ENCODE peak calls at places on chromosomes 7 and 10, in nine cellular contexts. One of them, this sample, is unnamed. For H3K4me1, the result is how much of the 10 kb centered on the place peaks cover.

GRCh38 chr10:55966131-55966530 is 394.9 kb downstream of the ZWINT start:
- DNase-seq in PC-3: peak
- DNase-seq in hepatocyte: no peak
- DNase-seq in HCT116: no peak
- DNase-seq in SK-N-SH: no peak
- DNase-seq in OCI-LY7: no peak
- DNase-seq in MM.1S: no peak
- DNase-seq in neural progenitor cell: no peak
- DNase-seq in GM23248: no peak
- DNase-seq in this sample: no peak

GRCh38 chr7:140990193-140990962 is 24.4 kb downstream of the MRPS33 start:
- DNase-seq in GM23248: no peak
- DNase-seq in MM.1S: no peak
- DNase-seq in PC-3: peak
- DNase-seq in neural progenitor cell: no peak
- DNase-seq in SK-N-SH: no peak
- DNase-seq in OCI-LY7: no peak
- DNase-seq in hepatocyte: no peak
- DNase-seq in HCT116: no peak
- DNase-seq in this sample: no peak

GRCh38 chr7:116490351-116490750 is 9.2 kb upstream of the CAV2 start:
- DNase-seq in hepatocyte: no peak
- DNase-seq in GM23248: no peak
- DNase-seq in PC-3: no peak
- DNase-seq in neural progenitor cell: no peak
- DNase-seq in OCI-LY7: no peak
- DNase-seq in SK-N-SH: no peak
- DNase-seq in MM.1S: no peak
- DNase-seq in HCT116: no peak
- DNase-seq in this sample: no peak

GRCh38 chr10:90779573-90779972 is 78.3 kb downstream of the HTR7 start:
- DNase-seq in MM.1S: no peak
- DNase-seq in HCT116: peak
- DNase-seq in hepatocyte: no peak
- DNase-seq in GM23248: peak
- DNase-seq in SK-N-SH: no peak
- DNase-seq in OCI-LY7: no peak
- DNase-seq in PC-3: peak
- DNase-seq in neural progenitor cell: peak
- DNase-seq in this sample: peak

GRCh38 chr10:49394933-49395740 is 752 bp downstream of the DRGX start:
- DNase-seq in SK-N-SH: peak
- DNase-seq in MM.1S: no peak
- DNase-seq in HCT116: no peak
- DNase-seq in GM23248: peak
- DNase-seq in neural progenitor cell: peak
- DNase-seq in hepatocyte: no peak
- DNase-seq in OCI-LY7: no peak
- DNase-seq in PC-3: peak
- DNase-seq in this sample: peak

GRCh38 chr7:149868638-149869290 is 5.0 kb upstream of the ATP6V0E2 start:
- DNase-seq in PC-3: no peak
- DNase-seq in HCT116: no peak
- DNase-seq in OCI-LY7: peak
- DNase-seq in neural progenitor cell: no peak
- DNase-seq in SK-N-SH: peak
- DNase-seq in MM.1S: peak
- DNase-seq in GM23248: no peak
- DNase-seq in hepatocyte: no peak
- DNase-seq in this sample: no peak

GRCh38 chr7:137142376-137142775 is 201.2 kb downstream of the PTN start:
- DNase-seq in GM23248: peak
- DNase-seq in neural progenitor cell: peak
- DNase-seq in MM.1S: no peak
- DNase-seq in OCI-LY7: no peak
- DNase-seq in hepatocyte: no peak
- DNase-seq in HCT116: no peak
- DNase-seq in SK-N-SH: no peak
- DNase-seq in PC-3: peak
- DNase-seq in this sample: no peak

GRCh38 chr7:21064698-21065648 is 278.3 kb upstream of the SP8 start:
- DNase-seq in SK-N-SH: no peak
- DNase-seq in PC-3: peak
- DNase-seq in GM23248: no peak
- DNase-seq in MM.1S: no peak
- DNase-seq in neural progenitor cell: no peak
- DNase-seq in OCI-LY7: no peak
- DNase-seq in hepatocyte: peak
- DNase-seq in HCT116: no peak
- DNase-seq in this sample: no peak

GRCh38 chr10:27153855-27154198 is 357 bp downstream of the YME1L1 start:
- DNase-seq in SK-N-SH: peak
- DNase-seq in MM.1S: peak
- DNase-seq in GM23248: peak
- DNase-seq in PC-3: peak
- DNase-seq in hepatocyte: no peak
- DNase-seq in neural progenitor cell: peak
- DNase-seq in HCT116: no peak
- DNase-seq in OCI-LY7: peak
- DNase-seq in this sample: peak

GRCh38 chr7:74479066-74479781 is 25.5 kb downstream of the GTF2IRD1 start:
- DNase-seq in hepatocyte: no peak
- DNase-seq in MM.1S: no peak
- DNase-seq in PC-3: peak
- DNase-seq in SK-N-SH: peak
- DNase-seq in OCI-LY7: no peak
- DNase-seq in neural progenitor cell: no peak
- DNase-seq in HCT116: no peak
- DNase-seq in GM23248: peak
- DNase-seq in this sample: no peak

GRCh38 chr7:2873686-2874551 is 29.8 kb upstream of the GNA12 start:
- DNase-seq in SK-N-SH: peak
- DNase-seq in MM.1S: no peak
- DNase-seq in PC-3: peak
- DNase-seq in HCT116: peak
- DNase-seq in hepatocyte: peak
- DNase-seq in OCI-LY7: peak
- DNase-seq in neural progenitor cell: peak
- DNase-seq in GM23248: peak
- DNase-seq in this sample: peak

GRCh38 chr10:34194259-34194658 is 620.8 kb downstream of the PARD3 start:
- DNase-seq in GM23248: peak
- DNase-seq in PC-3: no peak
- DNase-seq in SK-N-SH: peak
- DNase-seq in hepatocyte: peak
- DNase-seq in MM.1S: no peak
- DNase-seq in neural progenitor cell: no peak
- DNase-seq in OCI-LY7: no peak
- DNase-seq in HCT116: no peak
- DNase-seq in this sample: no peak

GRCh38 chr10:19629559-19629958 is 186.7 kb upstream of the PLXDC2 start:
- DNase-seq in neural progenitor cell: peak
- DNase-seq in GM23248: peak
- DNase-seq in OCI-LY7: no peak
- DNase-seq in hepatocyte: peak
- DNase-seq in SK-N-SH: no peak
- DNase-seq in HCT116: no peak
- DNase-seq in PC-3: no peak
- DNase-seq in MM.1S: no peak
- DNase-seq in this sample: peak

GRCh38 chr7:36109013-36109627 is 43.9 kb upstream of the EEPD1 start:
- DNase-seq in PC-3: no peak
- DNase-seq in OCI-LY7: no peak
- DNase-seq in hepatocyte: no peak
- DNase-seq in SK-N-SH: no peak
- DNase-seq in GM23248: no peak
- DNase-seq in MM.1S: peak
- DNase-seq in neural progenitor cell: no peak
- DNase-seq in HCT116: no peak
- DNase-seq in this sample: no peak

GRCh38 chr7:82964150-82964882 is 198.4 kb downstream of the PCLO start:
- DNase-seq in MM.1S: peak
- DNase-seq in hepatocyte: no peak
- DNase-seq in SK-N-SH: no peak
- DNase-seq in neural progenitor cell: no peak
- DNase-seq in GM23248: no peak
- DNase-seq in OCI-LY7: peak
- DNase-seq in PC-3: no peak
- DNase-seq in HCT116: no peak
- DNase-seq in this sample: no peak

GRCh38 chr7:109611656-109612055 is 1042.0 kb downstream of the DNAJB9 start:
- DNase-seq in PC-3: no peak
- DNase-seq in SK-N-SH: no peak
- DNase-seq in GM23248: no peak
- DNase-seq in neural progenitor cell: no peak
- DNase-seq in OCI-LY7: no peak
- DNase-seq in MM.1S: no peak
- DNase-seq in HCT116: no peak
- DNase-seq in hepatocyte: no peak
- DNase-seq in this sample: no peak

GRCh38 chr10:88234332-88234731 is 348.8 kb downstream of the RNLS start:
- DNase-seq in HCT116: no peak
- DNase-seq in OCI-LY7: no peak
- DNase-seq in SK-N-SH: no peak
- DNase-seq in neural progenitor cell: peak
- DNase-seq in MM.1S: no peak
- DNase-seq in hepatocyte: no peak
- DNase-seq in GM23248: no peak
- DNase-seq in PC-3: no peak
- DNase-seq in this sample: no peak

DNA sequence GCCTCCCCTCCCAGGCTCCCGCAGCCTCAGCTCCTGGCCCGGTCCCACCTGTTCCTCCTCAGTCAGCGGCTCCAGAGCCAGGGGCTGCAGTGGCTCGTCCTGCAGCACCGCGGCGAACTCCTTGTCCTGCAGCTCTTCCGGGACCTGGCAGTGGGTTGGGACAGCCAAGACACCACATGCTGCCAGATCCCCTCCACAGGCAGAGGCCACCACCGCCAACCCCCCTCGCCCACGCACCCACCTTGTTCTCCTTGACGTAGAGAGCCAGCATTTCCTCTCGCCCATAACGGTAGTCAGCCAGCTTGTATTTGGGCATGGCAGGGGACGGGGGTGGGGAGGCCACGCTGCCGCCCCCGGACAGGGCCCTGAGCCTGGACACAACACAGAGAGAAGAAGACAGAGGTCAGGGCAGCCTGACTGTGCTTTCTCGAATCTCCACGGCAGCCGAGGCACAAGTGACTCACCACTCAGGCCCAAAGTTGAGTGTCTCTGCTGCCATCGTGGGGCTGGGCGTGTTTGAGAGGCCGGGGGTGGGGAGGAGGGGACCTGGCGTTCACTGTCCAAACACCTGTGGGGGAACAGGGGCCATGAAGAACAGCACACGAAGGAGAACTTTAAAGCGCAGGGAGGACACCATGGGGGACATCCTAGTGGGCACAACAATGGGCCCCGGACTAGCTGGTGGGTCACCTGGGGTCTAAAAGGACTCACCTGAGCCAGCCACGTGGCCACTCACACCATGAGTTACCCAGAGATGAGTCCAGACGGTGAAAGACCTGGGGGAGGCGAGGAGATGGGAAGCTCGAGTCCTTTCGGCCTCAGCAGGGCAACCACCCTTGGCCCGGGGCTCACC is 6.1 kb downstream of the GIGYF1 start:
- DNase-seq in SK-N-SH: no peak
- DNase-seq in GM23248: peak
- DNase-seq in PC-3: no peak
- DNase-seq in neural progenitor cell: no peak
- DNase-seq in OCI-LY7: no peak
- DNase-seq in MM.1S: no peak
- DNase-seq in hepatocyte: no peak
- DNase-seq in HCT116: no peak
- DNase-seq in this sample: no peak
- H3K4me1 ChIP-seq in SK-N-SH: under half
- H3K4me1 ChIP-seq in GM23248: under half
- H3K4me1 ChIP-seq in PC-3: under half
- H3K4me1 ChIP-seq in neural progenitor cell: under half
- H3K4me1 ChIP-seq in OCI-LY7: under half
- H3K4me1 ChIP-seq in MM.1S: under half
- H3K4me1 ChIP-seq in hepatocyte: under half
- H3K4me1 ChIP-seq in HCT116: under half
- H3K4me1 ChIP-seq in this sample: under half

GRCh38 chr7:128091106-128091505 is 59.9 kb upstream of the LRRC4 start:
- DNase-seq in PC-3: no peak
- DNase-seq in GM23248: peak
- DNase-seq in OCI-LY7: no peak
- DNase-seq in neural progenitor cell: no peak
- DNase-seq in hepatocyte: no peak
- DNase-seq in SK-N-SH: no peak
- DNase-seq in MM.1S: no peak
- DNase-seq in HCT116: no peak
- DNase-seq in this sample: no peak
- TF ChIP-seq EZH2phosphoT487 in PC-3: no peak
- TF ChIP-seq EZH2phosphoT487 in GM23248: no peak
- TF ChIP-seq EZH2phosphoT487 in OCI-LY7: no peak
- TF ChIP-seq EZH2phosphoT487 in neural progenitor cell: no peak
- TF ChIP-seq EZH2phosphoT487 in hepatocyte: no peak
- TF ChIP-seq EZH2phosphoT487 in SK-N-SH: no peak
- TF ChIP-seq EZH2phosphoT487 in MM.1S: no peak
- TF ChIP-seq EZH2phosphoT487 in HCT116: no peak
- TF ChIP-seq EZH2phosphoT487 in this sample: no peak

GRCh38 chr10:112990271-112990670 is 40.2 kb downstream of the TCF7L2 start:
- DNase-seq in MM.1S: no peak
- DNase-seq in neural progenitor cell: no peak
- DNase-seq in GM23248: peak
- DNase-seq in HCT116: no peak
- DNase-seq in hepatocyte: no peak
- DNase-seq in SK-N-SH: no peak
- DNase-seq in PC-3: no peak
- DNase-seq in OCI-LY7: no peak
- DNase-seq in this sample: no peak
- H3K4me1 ChIP-seq in MM.1S: under half
- H3K4me1 ChIP-seq in neural progenitor cell: under half
- H3K4me1 ChIP-seq in GM23248: under half
- H3K4me1 ChIP-seq in HCT116: under half
- H3K4me1 ChIP-seq in hepatocyte: under half
- H3K4me1 ChIP-seq in SK-N-SH: under half
- H3K4me1 ChIP-seq in PC-3: under half
- H3K4me1 ChIP-seq in OCI-LY7: under half
- H3K4me1 ChIP-seq in this sample: half or more

DNA sequence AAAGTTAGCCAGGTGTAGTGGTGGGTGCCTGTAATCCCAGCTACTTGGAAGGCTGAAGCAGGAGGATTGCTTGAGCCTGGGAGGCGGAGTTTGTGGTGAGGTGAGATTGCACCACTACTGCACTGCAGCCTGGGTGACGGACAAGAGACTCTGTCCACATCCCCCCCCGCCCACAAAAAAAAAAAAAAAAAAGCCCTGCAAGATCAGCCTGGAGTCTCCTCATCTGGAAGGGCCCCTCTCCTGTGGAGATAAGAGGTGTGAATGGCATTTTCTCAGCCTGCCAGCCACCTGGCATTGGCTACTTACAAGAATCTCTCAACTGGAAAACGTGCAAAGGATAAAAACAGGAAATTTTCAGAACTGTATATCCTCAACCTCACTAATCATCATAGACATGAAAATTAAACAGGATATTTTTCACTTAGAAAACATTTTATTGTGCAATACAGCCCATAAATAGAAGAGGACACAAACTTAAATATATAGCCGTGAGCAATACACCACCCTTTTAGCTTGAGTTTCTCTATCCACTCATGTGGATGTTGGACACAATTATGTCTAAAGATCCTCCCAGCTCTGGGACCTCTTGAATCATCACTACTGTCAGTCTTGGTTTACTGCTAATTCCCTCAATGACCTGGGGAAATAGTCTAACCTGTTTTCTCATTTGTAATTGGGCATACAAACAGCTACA is 11.3 kb upstream of the TSPAN15 start:
- DNase-seq in MM.1S: no peak
- DNase-seq in HCT116: no peak
- DNase-seq in hepatocyte: peak
- DNase-seq in OCI-LY7: no peak
- DNase-seq in neural progenitor cell: peak
- DNase-seq in GM23248: peak
- DNase-seq in SK-N-SH: no peak
- DNase-seq in PC-3: peak
- DNase-seq in this sample: peak
- TF ChIP-seq EZH2phosphoT487 in MM.1S: no peak
- TF ChIP-seq EZH2phosphoT487 in HCT116: no peak
- TF ChIP-seq EZH2phosphoT487 in hepatocyte: no peak
- TF ChIP-seq EZH2phosphoT487 in OCI-LY7: no peak
- TF ChIP-seq EZH2phosphoT487 in neural progenitor cell: no peak
- TF ChIP-seq EZH2phosphoT487 in GM23248: no peak
- TF ChIP-seq EZH2phosphoT487 in SK-N-SH: no peak
- TF ChIP-seq EZH2phosphoT487 in PC-3: no peak
- TF ChIP-seq EZH2phosphoT487 in this sample: no peak